ENCODE peak calls at places on chromosomes 13 and 19, in four cellular contexts. A is activated B cell treated with CpG ODN at 0.5 μM for 24 hours, J is fibroblast of the aortic adventitia, C is progenitor cell of endocrine pancreas. D is an unnamed sample.

GRCh38 chr19:56297010-56297409 is 17.6 kb downstream of the ZSCAN5A start:
- DNase-seq in A (no peak), J (no peak), C (no peak), D (no peak)

GRCh38 chr13:44298314-44298713 is 75.3 kb upstream of the SERP2 start:
- DNase-seq in A (no peak), J (no peak), C (no peak), D (no peak)

GRCh38 chr13:109428146-109428545 is 358.2 kb downstream of the IRS2 start:
- DNase-seq in A (no peak), J (no peak), C (no peak), D (no peak)

GRCh38 chr13:113882716-113883115 is 18.8 kb upstream of the GAS6 start:
- DNase-seq in A (no peak), J (no peak), C (no peak), D (no peak)

GRCh38 chr19:4503224-4504170 is 14.8 kb downstream of the PLIN4 start:
- DNase-seq in A (no peak), J (no peak), C (no peak), D (no peak)

GRCh38 chr19:14639536-14640277 is 34.9 kb downstream of the ADGRE3 start:
- DNase-seq in A (no peak), J (no peak), C (no peak), D (no peak)

GRCh38 chr13:28425796-28426195 is 69.1 kb downstream of the FLT1 start:
- DNase-seq in A (no peak), J (no peak), C (no peak), D (no peak)

GRCh38 chr13:35818577-35819165 is 312.5 kb downstream of the DCLK1 start:
- DNase-seq in A (no peak), J (peak), C (no peak), D (no peak)

GRCh38 chr13:109706015-109706715 is 80.2 kb downstream of the IRS2 start:
- DNase-seq in A (no peak), J (no peak), C (no peak), D (no peak)

GRCh38 chr19:42172261-42172660 is 40.0 kb upstream of the POU2F2 start:
- DNase-seq in A (no peak), J (no peak), C (no peak), D (no peak)

GRCh38 chr19:53485046-53486004 is 17.8 kb downstream of the ZNF813 start:
- DNase-seq in A (no peak), J (no peak), C (no peak), D (no peak)

GRCh38 chr19:10334340-10335148 is 1.2 kb upstream of the RAVER1 start:
- DNase-seq in A (no peak), J (peak), C (peak), D (peak)
- TF ChIP-seq CTCF in A (no peak), J (peak), C (peak), D (no peak)

GRCh38 chr13:112587767-112588489 is at the start of gene TUBGCP3:
- DNase-seq in A (peak), J (peak), C (peak), D (peak)
- TF ChIP-seq CTCF in A (no peak), J (no peak), C (no peak), D (no peak)

DNA sequence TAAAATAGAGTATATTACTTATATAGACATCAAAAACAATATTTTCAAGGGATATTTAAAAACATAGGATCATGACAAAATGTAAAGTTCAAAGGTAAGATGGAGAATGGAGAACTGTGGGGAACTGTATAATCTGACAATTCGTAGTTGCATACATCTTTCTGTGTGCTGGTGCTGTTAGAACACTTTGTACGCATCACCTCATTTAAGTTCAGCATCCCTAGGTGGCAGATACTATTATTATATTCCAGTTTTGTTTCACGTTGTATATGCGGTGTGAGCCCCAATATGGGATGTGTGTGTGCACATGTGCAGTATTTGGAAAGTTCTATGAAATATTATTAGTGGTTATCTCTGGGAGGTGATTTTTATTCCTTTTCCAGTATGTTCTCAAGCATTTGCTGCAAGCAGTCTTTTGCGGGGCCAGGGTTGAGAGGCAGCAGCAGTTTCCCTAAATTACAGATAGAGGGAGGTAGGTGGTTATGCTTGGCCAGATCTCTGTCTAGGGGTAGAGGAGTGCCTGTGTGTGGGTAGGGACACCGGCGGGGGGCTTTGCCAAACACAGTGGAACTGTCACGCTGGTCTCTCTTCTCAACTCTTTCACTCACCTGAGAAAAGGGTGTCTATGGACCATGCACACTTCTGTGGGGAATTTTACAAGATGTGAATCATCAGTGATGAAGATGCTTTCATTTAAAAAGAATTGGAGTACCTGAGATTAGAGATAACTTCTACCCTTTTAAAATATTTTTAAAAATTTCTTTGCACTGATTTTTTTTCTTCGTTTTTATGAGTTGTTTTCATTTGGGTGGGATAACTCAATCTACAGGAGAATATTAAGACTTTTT is 55.6 kb upstream of the ALOX5AP start:
- DNase-seq in A (no peak), J (peak), C (no peak), D (no peak)
- TF ChIP-seq CTCF in A (no peak), J (peak), C (peak), D (peak)

GRCh38 chr13:45362939-45363338 is 22.0 kb upstream of the TPT1 start:
- DNase-seq in A (no peak), J (no peak), C (no peak), D (no peak)
- TF ChIP-seq CTCF in A (no peak), J (no peak), C (no peak), D (no peak)

DNA sequence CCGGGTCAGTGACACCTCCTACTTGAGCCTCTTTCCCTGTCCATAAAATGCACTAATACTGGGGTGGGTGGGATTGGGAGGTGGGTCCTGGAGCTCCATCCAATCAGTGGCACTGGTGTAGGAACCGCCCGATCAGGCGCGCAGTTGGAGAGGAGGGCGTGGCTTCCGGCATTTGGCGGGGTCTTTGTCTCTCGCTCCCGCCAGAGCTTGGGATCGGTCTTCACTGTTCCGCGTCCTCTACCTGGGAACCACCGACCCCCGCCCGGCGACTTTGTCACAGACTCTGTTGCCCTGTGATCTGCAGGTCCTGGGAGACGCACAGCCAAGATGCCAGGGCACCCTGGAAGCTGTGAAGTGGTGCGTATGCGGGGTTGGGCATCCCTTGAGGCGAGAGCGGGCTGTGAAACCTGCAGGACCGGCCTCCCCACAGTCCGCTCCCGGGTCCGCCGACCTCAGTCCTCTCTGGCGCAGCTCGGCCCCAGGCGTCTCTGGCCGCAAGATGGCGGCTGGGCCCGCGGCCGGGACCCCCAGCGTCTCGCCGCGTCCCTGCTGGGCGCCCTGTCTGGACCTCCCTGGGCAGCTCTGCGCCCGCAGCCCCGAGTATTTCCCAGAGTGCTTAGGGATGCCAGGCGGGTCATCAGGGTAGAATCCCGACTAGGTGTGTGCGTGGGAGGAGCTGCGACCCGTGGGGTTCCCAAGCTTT is 41.6 kb upstream of the ZNF730 start:
- DNase-seq in A (no peak), J (peak), C (peak), D (peak)
- TF ChIP-seq CTCF in A (no peak), J (no peak), C (peak), D (no peak)

GRCh38 chr19:49194408-49194807 is 36.8 kb downstream of the TRPM4 start:
- DNase-seq in A (no peak), J (no peak), C (no peak), D (no peak)
- TF ChIP-seq CTCF in A (no peak), J (no peak), C (no peak), D (no peak)

GRCh38 chr13:60755380-60756163 is 358.6 kb downstream of the TDRD3 start:
- DNase-seq in A (no peak), J (no peak), C (no peak), D (no peak)
- TF ChIP-seq CTCF in A (no peak), J (no peak), C (peak), D (no peak)

GRCh38 chr13:42330991-42331390 is 59.0 kb downstream of the AKAP11 start:
- DNase-seq in A (no peak), J (peak), C (no peak), D (no peak)

GRCh38 chr13:42334329-42334706 is 62.4 kb downstream of the AKAP11 start:
- DNase-seq in A (no peak), J (no peak), C (no peak), D (no peak)

GRCh38 chr13:42329239-42329638 is 57.3 kb downstream of the AKAP11 start:
- DNase-seq in A (no peak), J (no peak), C (no peak), D (no peak)

GRCh38 chr13:42337808-42338600 is 66.1 kb downstream of the AKAP11 start:
- DNase-seq in A (no peak), J (no peak), C (no peak), D (no peak)

GRCh38 chr13:42333613-42334328 is 61.8 kb downstream of the AKAP11 start:
- DNase-seq in A (no peak), J (peak), C (no peak), D (no peak)
- TF ChIP-seq CTCF in A (no peak), J (peak), C (peak), D (peak)

DNA sequence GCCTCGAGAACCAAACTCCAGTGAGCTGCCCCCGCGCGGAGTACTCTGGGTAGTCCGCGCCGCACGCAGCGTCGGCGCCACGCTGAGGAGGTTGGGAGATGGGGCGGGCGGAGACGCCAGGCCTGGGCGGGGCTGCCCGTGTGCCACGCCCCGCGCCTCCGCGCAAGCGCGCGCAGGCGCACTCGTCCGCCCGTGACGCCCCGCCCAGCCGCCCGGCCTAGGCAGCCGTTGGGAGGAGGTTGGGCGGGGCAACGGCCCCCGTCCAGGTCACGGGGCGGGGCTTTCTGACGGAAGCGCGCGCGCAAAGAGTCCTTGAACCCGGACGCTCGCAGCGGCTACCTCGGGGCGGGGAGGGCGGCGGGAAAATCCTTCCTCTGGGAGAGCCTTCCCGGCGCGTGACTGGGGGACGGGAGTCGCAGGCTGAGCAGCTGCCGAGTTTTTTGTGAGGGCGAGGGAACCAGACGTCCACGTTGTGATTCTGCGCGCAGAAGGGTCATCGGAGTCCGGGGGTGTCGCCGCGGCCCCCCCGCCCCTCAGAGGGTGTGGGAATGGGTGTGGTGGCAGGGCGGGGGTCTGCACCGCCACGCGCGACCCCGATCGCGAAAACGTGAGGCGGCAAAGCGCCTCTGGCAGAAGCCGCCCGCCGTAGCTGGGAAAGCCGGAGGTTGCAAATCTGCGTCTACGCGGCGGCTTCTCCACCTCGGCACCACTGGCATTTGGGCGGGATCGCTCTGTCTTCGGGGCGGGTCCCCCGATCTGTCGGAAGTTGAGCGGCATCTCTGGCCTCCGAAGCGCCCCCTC is at the start of gene MED26:
- DNase-seq in A (peak), J (peak), C (peak), D (peak)
- TF ChIP-seq CTCF in A (no peak), J (no peak), C (no peak), D (no peak)